ENCODE peak calls at places on chromosomes 4 and X, in six cellular contexts. H is mucosa of descending colon; X is neural progenitor cell; K is H1; T is CD8-positive, alpha-beta T cell; V is stomach. W is an unnamed sample.

GRCh38 chr4:139774759-139775487 is 109.3 kb downstream of the MGST2 start:
- DNase-seq in H (no peak), T (no peak), X (peak; percentile 29), K (no peak), V (no peak), W (no peak)

GRCh38 chr4:48360285-48360965 is 19.1 kb downstream of the SLAIN2 start:
- DNase-seq in X (no peak), V (no peak), K (no peak), T (no peak), H (no peak), W (no peak)

GRCh38 chr4:184255361-184255760 is 37.7 kb upstream of the ENPP6 start:
- DNase-seq in X (peak; percentile 21), K (no peak), T (no peak), V (no peak), H (no peak), W (no peak)

GRCh38 chr4:94407846-94408245 is 43.9 kb upstream of the PDLIM5 start:
- DNase-seq in T (no peak), V (no peak), H (no peak), X (no peak), K (no peak), W (no peak)

GRCh38 chr4:138636791-138637190 is 378.8 kb upstream of the NOCT start:
- DNase-seq in K (no peak), H (no peak), X (no peak), T (no peak), V (no peak), W (no peak)

GRCh38 chr4:121822796-121823504 is 733 bp downstream of the CCNA2 start:
- DNase-seq in T (peak; percentile 43), H (no peak), V (peak; percentile 25), K (no peak), X (peak; percentile 52), W (peak; percentile 59)

GRCh38 chrX:154526901-154527675 is 11.1 kb upstream of the FAM3A start:
- DNase-seq in V (peak; percentile 76), K (peak; percentile 74), H (peak; percentile 81), T (peak; percentile 56), X (peak; percentile 88), W (peak; percentile 52)

GRCh38 chr4:77699731-77700210 is 94.2 kb downstream of the CXCL13 start:
- DNase-seq in K (no peak), H (no peak), V (no peak), X (peak; percentile 70), T (no peak), W (no peak)

GRCh38 chr4:53680168-53680567 is 88.9 kb upstream of the LNX1 start:
- DNase-seq in H (no peak), T (no peak), V (no peak), X (no peak), K (no peak), W (no peak)

GRCh38 chr4:127622923-127623754 is 9.6 kb upstream of the INTU start:
- DNase-seq in K (peak; percentile 83), H (peak; percentile 51), X (peak; percentile 87), T (no peak), V (no peak), W (no peak)

GRCh38 chr4:173288296-173288695 is 45.9 kb downstream of the HMGB2 start:
- DNase-seq in X (peak; percentile 65), H (no peak), V (peak; percentile 68), K (peak; percentile 91), T (peak; percentile 66), W (peak; percentile 74)
- TF ChIP-seq CTCF in X (peak; percentile 70), H (no peak), V (no peak), K (peak; percentile 19), T (peak; percentile 63), W (peak; percentile 75)

DNA sequence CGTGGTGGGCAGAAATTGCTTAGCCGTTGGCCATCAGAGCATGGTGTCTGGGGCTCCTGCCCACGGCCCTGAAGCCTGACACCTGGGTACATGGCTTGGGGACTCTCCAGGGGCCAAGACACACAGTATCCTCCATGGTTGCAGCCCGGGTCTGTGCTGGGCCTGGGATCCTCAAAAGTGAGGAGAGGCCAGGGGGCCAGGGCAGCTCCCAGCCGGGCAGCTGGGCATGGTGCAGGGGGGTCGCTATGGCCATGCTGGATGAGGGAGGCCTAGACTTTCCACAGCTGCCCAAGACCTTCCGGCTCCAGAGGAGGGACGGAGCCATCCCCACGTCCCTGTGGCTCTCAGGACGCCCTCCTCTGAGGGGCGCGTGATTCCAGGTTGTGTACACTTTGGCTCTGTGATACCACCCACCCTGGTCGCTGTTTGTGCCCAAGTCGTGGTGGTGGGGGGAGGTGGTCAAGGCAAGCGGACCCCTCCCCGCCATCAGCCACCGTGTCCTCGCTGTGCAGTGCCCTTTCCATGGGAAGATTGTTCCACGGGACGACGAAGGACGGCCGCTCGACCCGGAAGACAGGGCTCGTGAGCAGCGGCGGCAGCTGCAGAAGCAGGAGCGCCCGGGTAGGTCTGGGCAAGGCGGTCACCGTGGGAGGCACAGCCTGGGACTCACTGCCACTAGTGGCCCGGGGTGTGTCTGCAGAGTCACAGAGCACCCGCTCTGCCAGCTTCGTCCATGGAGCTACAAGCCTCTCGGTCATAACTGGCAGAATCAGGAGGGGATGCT is 25.7 kb downstream of the NKX1-1 start:
- DNase-seq in X (no peak), V (no peak), T (no peak), H (peak; percentile 17), K (no peak), W (no peak)
- H3K36me3 ChIP-seq in X (no peaks in the 10 kb centered on the region), V (peaks cover 78% of the 10 kb centered on the region), T (no peaks in the 10 kb centered on the region), H (no peaks in the 10 kb centered on the region), K (no peaks in the 10 kb centered on the region), W (peaks cover 8% of the 10 kb centered on the region)

DNA sequence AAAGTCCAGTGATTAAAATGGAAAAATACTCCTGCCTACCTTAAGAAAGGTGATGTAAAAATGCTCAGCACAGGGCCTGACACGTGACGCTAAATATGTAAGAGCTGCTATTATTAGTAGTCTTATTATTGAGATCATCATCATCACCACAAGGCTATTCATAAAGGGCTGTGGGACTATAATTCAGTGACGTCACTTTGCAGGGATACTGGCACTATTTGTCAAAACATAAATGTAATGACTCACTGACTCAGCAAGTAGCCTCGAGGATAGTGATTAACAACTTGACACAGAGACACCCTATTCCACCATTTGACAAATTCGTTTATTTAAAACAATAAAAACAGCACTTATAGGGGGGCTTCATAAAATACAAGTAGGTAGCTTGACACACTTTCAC is 258.9 kb downstream of the SPANXN1 start:
- DNase-seq in H (no peak), K (no peak), T (no peak), V (no peak), X (no peak), W (no peak)
- H3K4me3 ChIP-seq in H (no peak overlapping the region), K (no peak overlapping the region), T (no peak overlapping the region), V (no peak overlapping the region), X (no peak overlapping the region), W (no peak overlapping the region)

DNA sequence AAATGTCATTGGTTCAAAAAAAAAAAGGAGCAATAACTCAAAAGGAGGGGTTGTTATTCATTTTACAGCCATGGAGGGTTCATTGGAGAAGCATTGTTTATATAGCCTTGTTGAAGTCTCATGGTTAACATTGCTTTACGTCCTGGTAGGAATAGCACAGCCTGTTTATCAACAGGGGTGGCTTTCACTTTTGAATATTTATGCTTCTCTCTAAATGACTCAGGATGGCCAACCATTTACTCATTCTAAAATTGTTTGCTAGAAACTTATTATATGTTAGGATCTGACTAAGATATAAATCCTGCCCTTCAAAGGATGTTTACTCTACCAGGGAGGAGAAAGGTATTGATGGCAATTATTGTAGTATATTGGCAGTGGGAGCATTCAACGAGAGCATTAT is 534.1 kb upstream of the GALNTL6 start:
- DNase-seq in V (no peak), X (no peak), K (no peak), T (no peak), H (no peak), W (no peak)
- TF ChIP-seq CTCF in V (no peak), X (no peak), K (no peak), T (no peak), H (no peak), W (no peak)

GRCh38 chr4:38055566-38055965 is 95.4 kb downstream of the PTTG2 start:
- DNase-seq in H (no peak), V (no peak), X (no peak), K (no peak), T (no peak), W (no peak)

GRCh38 chr4:38046735-38047487 is 86.7 kb downstream of the PTTG2 start:
- DNase-seq in K (no peak), H (no peak), T (no peak), X (peak; percentile 51), V (no peak), W (no peak)

GRCh38 chr4:38056024-38056685 is 96.0 kb downstream of the PTTG2 start:
- DNase-seq in K (no peak), H (no peak), X (no peak), T (no peak), V (no peak), W (no peak)

GRCh38 chr4:38049545-38050170 is 89.5 kb downstream of the PTTG2 start:
- DNase-seq in T (no peak), V (no peak), K (no peak), H (no peak), X (no peak), W (no peak)

GRCh38 chr4:38050560-38051350 is 90.6 kb downstream of the PTTG2 start:
- DNase-seq in T (no peak), V (no peak), K (no peak), H (no peak), X (no peak), W (no peak)
- H3K36me3 ChIP-seq in T (peaks cover 25% of the 10 kb centered on the region), V (peaks cover 60% of the 10 kb centered on the region), K (peaks cover 40% of the 10 kb centered on the region), H (no peaks in the 10 kb centered on the region), X (peaks cover 4% of the 10 kb centered on the region), W (peaks cover 72% of the 10 kb centered on the region)

DNA sequence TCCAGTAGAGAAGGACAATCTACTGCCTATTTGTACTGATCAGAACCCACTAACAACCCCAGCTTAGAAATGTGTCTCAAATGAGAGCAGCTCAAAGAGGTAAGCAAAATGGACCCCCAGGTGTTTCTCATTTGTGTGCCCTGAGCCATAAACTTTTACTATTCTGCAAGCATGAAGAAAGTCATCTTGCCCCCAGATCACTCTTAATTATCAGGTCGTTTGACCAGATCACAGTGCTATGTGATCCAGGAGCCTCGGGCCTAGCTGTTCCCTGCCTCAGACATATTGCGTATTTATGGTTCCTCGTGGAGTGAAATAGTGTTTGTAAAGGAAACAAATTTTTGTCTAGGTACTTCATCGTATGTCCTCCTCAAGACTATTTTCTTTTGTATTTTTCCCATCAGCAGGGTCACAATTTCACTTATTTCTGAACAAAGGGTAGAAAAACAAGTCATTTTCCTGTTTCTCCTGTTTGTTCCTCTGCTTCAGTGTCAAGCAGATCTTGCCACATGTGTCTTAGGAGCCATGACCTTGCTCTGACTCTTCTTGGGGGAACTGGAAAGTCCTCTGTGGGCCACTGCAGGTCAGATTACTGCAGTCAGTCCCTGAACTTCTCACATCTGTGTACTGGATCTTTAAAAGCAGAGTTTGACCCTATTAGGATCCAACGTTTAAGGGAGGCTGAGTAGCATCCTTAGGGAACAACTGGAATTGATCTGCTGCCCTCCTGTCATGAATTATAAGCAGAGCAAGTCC is 194.9 kb downstream of the PALLD start:
- DNase-seq in X (no peak), V (no peak), H (no peak), K (no peak), T (no peak), W (no peak)
- H3K4me3 ChIP-seq in X (no peak overlapping the region), V (no peak overlapping the region), H (no peak overlapping the region), K (no peak overlapping the region), T (no peak overlapping the region), W (no peak overlapping the region)

GRCh38 chr4:118772149-118773081 is 63.5 kb downstream of the SEC24D start:
- DNase-seq in K (no peak), T (no peak), X (peak; percentile 51), V (no peak), H (no peak), W (no peak)
- TF ChIP-seq CTCF in K (no peak), T (peak; percentile 79), X (peak; percentile 78), V (no peak), H (peak; percentile 23), W (peak; percentile 74)